ENCODE peak calls at places on chromosomes 13 and 19, in four cellular contexts. W is HepG2, O is H1, M is GM12878. V is an unnamed sample.

GRCh38 chr13:51645154-51645650 is 60.9 kb downstream of the WDFY2 start:
- DNase-seq in W (no peak), O (no peak), M (no peak), V (no peak)

GRCh38 chr19:14871619-14872230 is 14.2 kb downstream of the OR7A17 start:
- DNase-seq in W (no peak), O (no peak), M (peak; percentile 2), V (peak; percentile 21)

GRCh38 chr13:62357887-62358645 is 942.4 kb upstream of the PCDH20 start:
- DNase-seq in W (peak; percentile 60), O (no peak), M (peak; percentile 12), V (peak; percentile 6)

GRCh38 chr13:100589178-100589725 is 663 bp upstream of the GGACT start:
- DNase-seq in W (no peak), O (no peak), M (no peak), V (no peak)

GRCh38 chr19:12754465-12755196 is 3.0 kb downstream of the BEST2 start:
- DNase-seq in W (no peak), O (no peak), M (no peak), V (no peak)

GRCh38 chr13:113802090-113802531 is 43.1 kb downstream of the TMEM255B start:
- DNase-seq in W (peak; percentile 13), O (peak; percentile 81), M (no peak), V (peak; percentile 19)

GRCh38 chr19:51064534-51065220 is at the start of gene KLK13:
- DNase-seq in W (no peak), O (peak; percentile 69), M (no peak), V (peak; percentile 91)

GRCh38 chr19:14434543-14435319 is 1.6 kb downstream of the PKN1 start:
- DNase-seq in W (peak; percentile 72), O (no peak), M (no peak), V (peak; percentile 54)

GRCh38 chr13:33872005-33872351 is 54.0 kb downstream of the RFC3 start:
- DNase-seq in W (peak; percentile 91), O (no peak), M (no peak), V (no peak)

GRCh38 chr13:77521595-77522367 is 13.7 kb upstream of the SCEL start:
- DNase-seq in W (no peak), O (no peak), M (no peak), V (no peak)

GRCh38 chr19:56144816-56145215 is 3.7 kb downstream of the ZNF444 start:
- DNase-seq in W (no peak), O (no peak), M (no peak), V (no peak)

GRCh38 chr19:45511074-45511473 is 3.8 kb downstream of the VASP start:
- DNase-seq in W (no peak), O (no peak), M (no peak), V (no peak)

GRCh38 chr19:43575955-43576451 is 402 bp downstream of the PINLYP start:
- DNase-seq in W (no peak), O (no peak), M (no peak), V (no peak)

GRCh38 chr13:76799696-76800095 is 86.5 kb downstream of the KCTD12 start:
- DNase-seq in W (no peak), O (no peak), M (no peak), V (no peak)

GRCh38 chr19:49869009-49869483 is 1.7 kb upstream of the PNKP start:
- DNase-seq in W (no peak), O (peak; percentile 91), M (no peak), V (peak; percentile 25)

GRCh38 chr19:33241530-33242101 is 16.0 kb upstream of the SLC7A10 start:
- DNase-seq in W (no peak), O (peak; percentile 72), M (no peak), V (peak; percentile 30)

GRCh38 chr19:30450101-30450500 is 77.9 kb downstream of the ZNF536 start:
- DNase-seq in W (no peak), O (no peak), M (no peak), V (no peak)

GRCh38 chr13:34738251-34739170 is 203.6 kb upstream of the NBEA start:
- DNase-seq in W (no peak), O (no peak), M (no peak), V (no peak)

GRCh38 chr13:77529501-77529840 is 6.0 kb upstream of the SCEL start:
- DNase-seq in W (no peak), O (no peak), M (no peak), V (no peak)

GRCh38 chr19:51094696-51095279 is 12.1 kb upstream of the KLK14 start:
- DNase-seq in W (peak; percentile 13), O (peak; percentile 83), M (no peak), V (peak; percentile 78)

GRCh38 chr13:76735641-76736040 is 150.6 kb downstream of the KCTD12 start:
- DNase-seq in W (no peak), O (no peak), M (peak; percentile 23), V (no peak)

GRCh38 chr19:28878862-28879566 is 333.9 kb downstream of the UQCRFS1 start:
- DNase-seq in W (peak; percentile 52), O (peak; percentile 80), M (no peak), V (peak; percentile 67)

GRCh38 chr13:34654203-34654602 is 287.9 kb upstream of the NBEA start:
- DNase-seq in W (no peak), O (no peak), M (no peak), V (no peak)

GRCh38 chr19:801030-801860 is 4.0 kb downstream of the PTBP1 start:
- DNase-seq in W (no peak), O (no peak), M (no peak), V (peak; percentile 17)

GRCh38 chr19:40466219-40467006 is at the start of gene SPTBN4:
- DNase-seq in W (no peak), O (peak; percentile 49), M (peak; percentile 40), V (no peak)

GRCh38 chr19:33486936-33487793 is 34.4 kb downstream of the PEPD start:
- DNase-seq in W (no peak), O (no peak), M (no peak), V (no peak)

GRCh38 chr13:29523199-29523931 is 72.1 kb downstream of the SLC7A1 start:
- DNase-seq in W (no peak), O (no peak), M (no peak), V (no peak)

GRCh38 chr19:29449371-29449770 is 76.4 kb upstream of the VSTM2B start:
- DNase-seq in W (no peak), O (peak; percentile 1), M (no peak), V (no peak)

GRCh38 chr13:26051231-26052135 is at the start of gene SHISA2:
- DNase-seq in W (no peak), O (peak; percentile 79), M (no peak), V (no peak)

GRCh38 chr13:111510502-111511218 is 190.2 kb downstream of the TEX29 start:
- DNase-seq in W (no peak), O (no peak), M (no peak), V (no peak)

GRCh38 chr19:13707901-13708300 is 56.4 kb upstream of the MRI1 start:
- DNase-seq in W (no peak), O (no peak), M (no peak), V (no peak)

GRCh38 chr13:45162821-45163220 is 38.0 kb downstream of the KCTD4 start:
- DNase-seq in W (no peak), O (no peak), M (no peak), V (no peak)

GRCh38 chr13:20708216-20708615 is 4.7 kb downstream of the IL17D start:
- DNase-seq in W (no peak), O (no peak), M (no peak), V (no peak)
- TF ChIP-seq HDAC6 in W (no peak), O (no peak), M (no peak), V (no peak)

GRCh38 chr19:2653717-2654584 is 48.5 kb downstream of the GNG7 start:
- DNase-seq in W (no peak), O (peak; percentile 68), M (no peak), V (no peak)
- TF ChIP-seq HDAC6 in W (no peak), O (no peak), M (no peak), V (no peak)

DNA sequence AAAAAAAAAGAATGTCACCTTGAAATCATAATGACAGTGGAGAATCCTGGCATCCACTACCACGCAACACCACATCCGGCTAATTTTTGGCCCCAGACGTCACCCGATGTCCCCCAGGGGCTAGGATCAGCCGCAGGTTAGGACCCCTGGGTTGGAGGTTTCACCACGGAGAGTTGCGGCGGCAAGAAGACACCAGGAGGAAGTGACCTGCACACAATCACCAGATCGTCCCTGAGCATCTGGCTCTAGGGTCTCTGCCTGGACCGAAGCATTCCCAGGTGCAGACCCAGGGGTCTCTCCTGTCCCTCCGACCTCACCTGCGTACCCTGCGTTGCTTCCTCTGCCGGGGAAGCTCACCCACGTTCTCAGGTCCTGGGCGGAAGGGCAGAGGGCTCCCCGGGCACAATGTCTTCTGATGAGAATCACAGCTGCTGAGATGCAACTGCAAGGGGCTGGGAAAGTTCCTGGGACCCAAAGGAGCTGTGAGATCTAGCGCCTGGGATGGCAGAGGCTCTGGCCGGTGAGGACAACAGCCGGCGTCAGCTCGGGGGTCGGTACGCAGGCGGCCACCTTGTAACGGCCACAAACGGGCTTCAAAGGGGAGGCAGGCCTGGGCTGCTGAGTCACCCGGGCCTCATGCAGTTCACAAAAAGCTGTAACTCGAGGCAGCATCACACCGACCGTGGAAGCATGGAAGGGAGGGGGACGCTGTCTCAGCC is 111.2 kb downstream of the GADD45B start:
- DNase-seq in W (no peak), O (no peak), M (no peak), V (no peak)
- TF ChIP-seq HDAC6 in W (no peak), O (no peak), M (no peak), V (no peak)

DNA sequence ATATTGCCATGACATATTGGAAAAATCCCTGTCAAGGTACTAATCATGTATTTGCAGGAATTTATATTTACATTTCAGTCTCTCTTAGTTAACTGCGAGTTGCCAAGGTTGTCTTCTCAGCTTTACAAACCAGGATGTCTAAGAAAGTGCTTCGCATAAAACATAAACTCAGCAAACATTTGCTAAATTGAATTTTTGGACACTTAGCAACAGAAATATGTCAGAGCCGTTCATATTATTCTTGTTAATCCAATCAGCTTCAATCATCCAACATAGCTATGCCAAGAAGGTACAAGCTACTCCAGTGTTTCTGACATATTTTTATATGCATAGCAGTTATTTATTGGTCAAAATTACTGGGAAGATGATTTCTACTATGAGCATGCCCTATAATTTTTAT is 776.5 kb downstream of the EFNB2 start:
- DNase-seq in W (no peak), O (no peak), M (no peak), V (no peak)
- TF ChIP-seq HDAC6 in W (no peak), O (no peak), M (no peak), V (no peak)

GRCh38 chr19:17902701-17903100 is 30.1 kb upstream of the CCDC124 start:
- DNase-seq in W (no peak), O (no peak), M (no peak), V (no peak)
- TF ChIP-seq HDAC6 in W (no peak), O (no peak), M (no peak), V (no peak)

GRCh38 chr13:98184796-98185195 is 7.7 kb upstream of the RNF113B start:
- DNase-seq in W (no peak), O (no peak), M (no peak), V (no peak)

GRCh38 chr13:98187155-98187726 is 10.2 kb upstream of the RNF113B start:
- DNase-seq in W (no peak), O (no peak), M (no peak), V (no peak)

GRCh38 chr13:98189841-98190505 is 12.9 kb upstream of the RNF113B start:
- DNase-seq in W (peak; percentile 25), O (no peak), M (no peak), V (no peak)

GRCh38 chr13:98188544-98189166 is 11.6 kb upstream of the RNF113B start:
- DNase-seq in W (no peak), O (no peak), M (no peak), V (no peak)

DNA sequence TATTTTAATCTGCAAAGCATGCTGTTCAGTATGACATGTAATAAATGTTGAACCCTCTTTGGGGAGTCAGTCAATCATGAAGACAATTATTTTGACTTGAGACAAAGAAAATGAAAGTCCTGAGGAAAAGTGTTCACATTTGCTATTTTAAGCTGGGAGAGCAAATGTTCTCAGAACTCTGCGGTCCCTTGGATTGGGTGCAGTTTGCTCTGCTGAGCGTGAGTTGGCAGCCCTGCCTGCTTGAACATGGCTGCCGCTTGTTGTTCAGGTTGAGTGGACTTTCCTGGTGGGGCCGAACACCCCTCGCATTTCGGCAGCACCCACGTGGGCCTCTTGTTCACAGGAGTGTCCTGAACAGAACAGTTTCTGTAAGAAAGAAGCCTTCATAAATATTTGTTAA is 10.8 kb upstream of the RNF113B start:
- DNase-seq in W (no peak), O (no peak), M (no peak), V (no peak)
- TF ChIP-seq HDAC6 in W (no peak), O (no peak), M (no peak), V (no peak)